ENCODE peak calls at places on chromosomes 11 and 22, in nine cellular contexts. I is transverse colon; E is HEK293T; O is GM23248; G is WTC11; Y is lower lobe of right lung; F is suprapubic skin; V is activated T-cell treated with anti-CD3 and anti-CD28 coated beads for 1 hour; K is activated T-helper 9 cell treated with anti-CD3 and anti-CD28 coated beads, Interleukin-2, amount 50 U/mL, for 16 hours. U is an unnamed sample.

GRCh38 chr22:29070490-29070889 is 2.3 kb upstream of the KREMEN1 start:
- DNase-seq in I (no peak), O (no peak), G (no peak), K (no peak), E (no peak), F (peak), V (no peak), Y (no peak), U (no peak)

GRCh38 chr11:6778518-6778917 is 4.3 kb upstream of the OR2AG1 start:
- DNase-seq in I (no peak), G (no peak), K (no peak), F (no peak), V (no peak), E (no peak), O (no peak), Y (no peak), U (no peak)

GRCh38 chr11:114479331-114479730 is 40.1 kb downstream of the REXO2 start:
- DNase-seq in K (no peak), E (no peak), G (no peak), V (no peak), F (no peak), Y (no peak), I (no peak), O (no peak), U (no peak)

GRCh38 chr11:123020968-123021367 is 39.3 kb upstream of the BSX start:
- DNase-seq in F (no peak), K (no peak), Y (peak), V (peak), O (peak), G (peak), E (peak), I (peak), U (peak)

GRCh38 chr11:130145328-130145812 is 14.2 kb upstream of the ST14 start:
- DNase-seq in O (no peak), K (no peak), V (no peak), F (no peak), E (no peak), G (no peak), I (peak), Y (no peak), U (no peak)

GRCh38 chr11:95016133-95016532 is 8.9 kb upstream of the KDM4E start:
- DNase-seq in E (no peak), Y (no peak), G (no peak), O (no peak), I (no peak), V (no peak), F (no peak), K (no peak), U (no peak)

GRCh38 chr22:46737976-46738641 is at the start of gene CERK:
- DNase-seq in G (peak), Y (peak), E (peak), V (peak), F (peak), O (peak), I (peak), K (peak), U (no peak)

GRCh38 chr11:127017482-127017881 is 16.9 kb upstream of the KIRREL3 start:
- DNase-seq in O (peak), K (no peak), E (peak), V (no peak), F (no peak), I (no peak), Y (no peak), G (peak), U (no peak)

GRCh38 chr22:40631925-40632324 is 4.6 kb downstream of the MRTFA start:
- DNase-seq in Y (no peak), E (no peak), O (no peak), F (no peak), K (no peak), V (no peak), I (no peak), G (no peak), U (no peak)

GRCh38 chr11:9089061-9089460 is 2.3 kb downstream of the SCUBE2 start:
- DNase-seq in V (no peak), I (peak), O (no peak), F (no peak), Y (no peak), E (no peak), K (no peak), G (no peak), U (no peak)

GRCh38 chr11:42631223-42631843 is 680.5 kb upstream of the API5 start:
- DNase-seq in O (peak), V (no peak), F (no peak), Y (no peak), I (no peak), G (no peak), E (no peak), K (no peak), U (peak)

GRCh38 chr11:73530109-73530508 is 67.8 kb downstream of the FAM168A start:
- DNase-seq in E (peak), I (no peak), K (no peak), V (no peak), O (no peak), F (no peak), G (peak), Y (no peak), U (no peak)

GRCh38 chr11:40118780-40119179 is 1340.7 kb downstream of the LRRC4C start:
- DNase-seq in I (no peak), Y (no peak), F (no peak), E (no peak), K (no peak), O (no peak), V (no peak), G (no peak), U (no peak)

GRCh38 chr11:16326679-16327297 is 29.6 kb downstream of the SOX6 start:
- DNase-seq in Y (no peak), G (no peak), K (no peak), O (no peak), F (no peak), V (no peak), I (no peak), E (no peak), U (no peak)

GRCh38 chr11:28899706-28900105 is 791.5 kb downstream of the METTL15 start:
- DNase-seq in F (no peak), E (no peak), V (no peak), G (no peak), Y (no peak), O (peak), K (no peak), I (no peak), U (no peak)

GRCh38 chr11:123357353-123357989 is 72.6 kb upstream of the GRAMD1B start:
- DNase-seq in Y (no peak), E (no peak), I (no peak), V (no peak), F (no peak), G (no peak), O (no peak), K (no peak), U (no peak)

GRCh38 chr22:21626735-21627469 is 2.9 kb downstream of the YDJC start:
- DNase-seq in I (no peak), G (no peak), F (no peak), Y (no peak), O (no peak), K (no peak), V (no peak), E (no peak), U (peak)

GRCh38 chr11:33687733-33688479 is 12.7 kb downstream of the C11orf91 start:
- DNase-seq in K (no peak), Y (no peak), O (peak), E (peak), F (no peak), G (peak), V (no peak), I (no peak), U (peak)

GRCh38 chr11:46669606-46670243 is 30.7 kb downstream of the ARHGAP1 start:
- DNase-seq in V (no peak), K (no peak), I (no peak), Y (no peak), F (peak), O (no peak), E (no peak), G (no peak), U (peak)

GRCh38 chr11:102981324-102981910 is 25.9 kb upstream of the MMP13 start:
- DNase-seq in F (no peak), V (no peak), I (no peak), O (peak), K (no peak), G (no peak), E (no peak), Y (no peak), U (no peak)

GRCh38 chr22:30822216-30823014 is 127.7 kb downstream of the OSBP2 start:
- DNase-seq in F (no peak), O (peak), G (peak), V (no peak), Y (no peak), I (no peak), K (no peak), E (peak), U (no peak)

GRCh38 chr11:65041206-65042035 is at the start of gene SAC3D1:
- DNase-seq in O (peak), Y (peak), E (peak), I (peak), K (no peak), V (no peak), F (no peak), G (peak), U (no peak)

GRCh38 chr11:48081151-48082010 is 101.0 kb downstream of the PTPRJ start:
- DNase-seq in Y (peak), K (no peak), F (peak), E (no peak), G (no peak), V (no peak), O (peak), I (no peak), U (no peak)

GRCh38 chr11:27213232-27213660 is 149.8 kb downstream of the CCDC34 start:
- DNase-seq in E (no peak), V (no peak), O (peak), I (no peak), G (no peak), F (no peak), K (no peak), Y (no peak), U (peak)

GRCh38 chr11:1073261-1073724 is 1.4 kb upstream of the MUC2 start:
- DNase-seq in Y (peak), K (no peak), F (peak), V (no peak), I (peak), G (peak), O (peak), E (no peak), U (no peak)

GRCh38 chr11:34904421-34904950 is 11.7 kb downstream of the APIP start:
- DNase-seq in Y (no peak), F (no peak), O (no peak), E (no peak), V (no peak), K (no peak), G (no peak), I (no peak), U (no peak)

GRCh38 chr22:23837496-23837859 is 1.3 kb downstream of the DERL3 start:
- DNase-seq in K (no peak), V (no peak), Y (no peak), I (no peak), F (no peak), E (no peak), O (no peak), G (no peak), U (no peak)

GRCh38 chr11:91749231-91749630 is 475.4 kb upstream of the FAT3 start:
- DNase-seq in Y (no peak), F (no peak), K (no peak), O (no peak), V (no peak), I (no peak), G (no peak), E (no peak), U (no peak)

GRCh38 chr22:19120829-19121630 is 1.2 kb downstream of the DGCR2 start:
- DNase-seq in I (peak), K (peak), V (no peak), Y (peak), F (no peak), E (peak), O (peak), G (no peak), U (no peak)

GRCh38 chr22:25754527-25755202 is 12.7 kb downstream of the MYO18B start:
- DNase-seq in O (peak), F (no peak), Y (no peak), K (no peak), V (no peak), G (no peak), I (peak), E (no peak), U (no peak)

GRCh38 chr11:86069408-86070086 is 663 bp upstream of the PICALM start:
- DNase-seq in K (no peak), I (peak), Y (no peak), O (peak), E (peak), V (no peak), G (no peak), F (no peak), U (no peak)

GRCh38 chr11:109422755-109423113 is 744 bp downstream of the C11orf87 start:
- DNase-seq in F (no peak), Y (no peak), K (no peak), V (no peak), G (no peak), O (peak), E (no peak), I (no peak), U (no peak)

GRCh38 chr11:62545437-62546243 is 966 bp downstream of the AHNAK start:
- DNase-seq in K (peak), E (peak), O (peak), Y (peak), G (peak), V (peak), I (peak), F (peak), U (no peak)

GRCh38 chr11:129731316-129731715 is 84.3 kb upstream of the TMEM45B start:
- DNase-seq in I (no peak), E (no peak), V (no peak), G (no peak), F (no peak), O (no peak), K (no peak), Y (no peak), U (no peak)

GRCh38 chr22:41411021-41411851 is 29.5 kb downstream of the TEF start:
- DNase-seq in F (no peak), E (no peak), Y (no peak), V (no peak), G (no peak), I (no peak), K (no peak), O (peak), U (no peak)

GRCh38 chr22:49995413-49996191 is 17.0 kb downstream of the IL17REL start:
- DNase-seq in G (no peak), I (peak), O (no peak), F (no peak), Y (peak), K (no peak), V (no peak), E (no peak), U (no peak)

GRCh38 chr11:112310867-112311266 is 50.2 kb upstream of the PLET1 start:
- DNase-seq in Y (no peak), G (no peak), I (no peak), V (no peak), K (no peak), E (no peak), O (no peak), F (no peak), U (no peak)

GRCh38 chr11:119380816-119381185 is 689 bp downstream of the USP2 start:
- DNase-seq in V (no peak), I (no peak), F (peak), O (no peak), G (no peak), Y (no peak), K (no peak), E (no peak), U (no peak)

GRCh38 chr11:10885703-10886363 is 28.0 kb upstream of the ZBED5 start:
- DNase-seq in O (peak), I (no peak), G (no peak), V (no peak), E (no peak), F (no peak), Y (no peak), K (no peak), U (no peak)

GRCh38 chr11:86067230-86068137 is 1.4 kb downstream of the PICALM start:
- DNase-seq in G (no peak), V (no peak), Y (no peak), K (no peak), E (no peak), F (no peak), I (no peak), O (peak), U (no peak)

U was measured in NCI-H1694 treated with DMSO at 0.1 percent for 48 hours.